ENCODE peak calls at places on chromosomes 3 and 15, in nine cellular contexts. V is activated T-cell treated with anti-CD3 and anti-CD28 coated beads for 1 hour; S is HTR-8/SVneo; Q is H7; C is HuH-7.5; Z is activated effector memory CD4-positive, alpha-beta T cell treated with anti-CD3 and anti-CD28 coated beads, Interleukin-2, amount 50 U/mL, for 16 hours; I is AG04449; D is left cardiac atrium; H is fibroblast of pulmonary artery. F is an unnamed sample.

GRCh38 chr3:3305087-3305486 is 125.6 kb upstream of the CRBN start:
- DNase-seq in H (no peak), D (no peak), I (no peak), Q (no peak), C (no peak), Z (no peak), V (no peak), S (no peak), F (no peak)

GRCh38 chr3:111284485-111285187 is 213.0 kb downstream of the NECTIN3 start:
- DNase-seq in I (no peak), V (no peak), Z (no peak), D (no peak), S (no peak), Q (no peak), C (no peak), H (no peak), F (no peak)

GRCh38 chr3:89474333-89475130 is 367.1 kb downstream of the EPHA3 start:
- DNase-seq in D (no peak), S (no peak), Q (no peak), C (no peak), V (no peak), I (no peak), Z (no peak), H (no peak), F (no peak)

GRCh38 chr15:27937873-27938272 is 161.2 kb downstream of the OCA2 start:
- DNase-seq in D (no peak), V (no peak), I (no peak), S (no peak), Q (no peak), Z (no peak), C (no peak), H (no peak), F (no peak)

GRCh38 chr3:10917176-10917575 is 75.4 kb upstream of the SLC6A1 start:
- DNase-seq in S (no peak), I (no peak), Z (no peak), D (no peak), H (no peak), Q (no peak), V (no peak), C (no peak), F (no peak)

GRCh38 chr3:51678186-51678585 is 7.1 kb downstream of the TEX264 start:
- DNase-seq in C (no peak), S (no peak), Q (no peak), Z (no peak), H (no peak), V (no peak), I (no peak), D (no peak), F (no peak)

GRCh38 chr15:71357967-71358366 is 242.7 kb downstream of the THSD4 start:
- DNase-seq in I (no peak), Z (no peak), Q (no peak), D (no peak), S (no peak), H (no peak), C (no peak), V (no peak), F (no peak)

GRCh38 chr15:90307661-90308060 is 42.2 kb downstream of the NGRN start:
- DNase-seq in H (no peak), Q (no peak), V (no peak), C (no peak), I (no peak), S (no peak), D (no peak), Z (no peak), F (no peak)

GRCh38 chr3:115190747-115191146 is 43.7 kb upstream of the ZBTB20 start:
- DNase-seq in H (no peak), I (no peak), V (no peak), Q (no peak), S (no peak), Z (no peak), D (no peak), C (no peak), F (no peak)

GRCh38 chr15:74695597-74696397 is at the start of gene EDC3:
- DNase-seq in S (peak), Q (peak), H (peak), C (peak), D (peak), V (peak), Z (peak), I (peak), F (no peak)

GRCh38 chr3:331881-332280 is 135.3 kb downstream of the CHL1 start:
- DNase-seq in V (no peak), I (no peak), C (no peak), S (no peak), Q (no peak), H (no peak), D (no peak), Z (no peak), F (no peak)

GRCh38 chr3:47762233-47762632 is 19.5 kb downstream of the SMARCC1 start:
- DNase-seq in Z (no peak), D (no peak), H (peak), C (no peak), I (no peak), Q (no peak), V (no peak), S (no peak), F (no peak)

GRCh38 chr15:34013746-34014145 is 25.3 kb downstream of the AVEN start:
- DNase-seq in H (no peak), Q (no peak), I (no peak), Z (no peak), S (no peak), C (no peak), D (no peak), V (no peak), F (no peak)

GRCh38 chr15:44193651-44194396 is 1.2 kb downstream of the FRMD5 start:
- DNase-seq in S (peak), Q (peak), Z (no peak), H (peak), V (no peak), D (no peak), I (no peak), C (no peak), F (no peak)

GRCh38 chr15:82999905-83000671 is 11.4 kb downstream of the C15orf40 start:
- DNase-seq in I (no peak), V (no peak), Z (no peak), C (peak), H (peak), S (peak), Q (peak), D (no peak), F (no peak)

GRCh38 chr15:69987492-69988482 is 109.9 kb downstream of the TLE3 start:
- DNase-seq in S (peak), Z (no peak), C (no peak), V (no peak), D (no peak), Q (peak), I (no peak), H (no peak), F (no peak)

GRCh38 chr3:133469140-133469731 is 69.4 kb downstream of the BFSP2 start:
- DNase-seq in Z (no peak), H (peak), C (peak), I (no peak), Q (no peak), V (no peak), D (peak), S (no peak), F (no peak)

GRCh38 chr3:56753206-56753605 is 48.5 kb downstream of the ARHGEF3 start:
- DNase-seq in Q (no peak), C (no peak), S (no peak), Z (no peak), I (no peak), D (no peak), H (peak), V (no peak), F (no peak)

GRCh38 chr15:64143276-64143675 is 8.3 kb upstream of the SNX22 start:
- DNase-seq in V (no peak), D (no peak), H (no peak), Q (peak), I (no peak), Z (no peak), C (no peak), S (no peak), F (no peak)

GRCh38 chr15:70653426-70653825 is 109.9 kb downstream of the UACA start:
- DNase-seq in I (no peak), Q (no peak), D (no peak), Z (no peak), S (no peak), H (no peak), V (no peak), C (no peak), F (no peak)

GRCh38 chr3:157573780-157574378 is 70.7 kb upstream of the VEPH1 start:
- DNase-seq in S (no peak), Z (no peak), V (no peak), C (no peak), I (no peak), D (no peak), Q (no peak), H (peak), F (no peak)

GRCh38 chr3:117218709-117219108 is 509.1 kb downstream of the TUSC7 start:
- DNase-seq in Z (no peak), H (no peak), Q (no peak), C (no peak), D (no peak), I (no peak), V (no peak), S (no peak), F (no peak)

GRCh38 chr3:39637807-39638206 is 170.3 kb downstream of the MOBP start:
- DNase-seq in Z (no peak), Q (no peak), C (no peak), D (no peak), S (peak), V (no peak), H (peak), I (no peak), F (no peak)

GRCh38 chr3:115792206-115792955 is 169.1 kb downstream of the GAP43 start:
- DNase-seq in Z (no peak), I (no peak), C (peak), H (no peak), S (no peak), V (no peak), Q (no peak), D (no peak), F (no peak)

GRCh38 chr3:20320489-20320888 is 134.5 kb upstream of the SGO1 start:
- DNase-seq in V (no peak), S (no peak), I (no peak), C (peak), Q (no peak), H (no peak), D (no peak), Z (no peak), F (no peak)

GRCh38 chr3:187558990-187559389 is 111.2 kb downstream of the SST start:
- DNase-seq in D (no peak), S (no peak), C (no peak), Q (no peak), V (no peak), I (no peak), Z (no peak), H (no peak), F (no peak)

GRCh38 chr3:33883538-33884203 is 85.2 kb downstream of the PDCD6IP start:
- DNase-seq in C (no peak), S (peak), Q (no peak), D (no peak), V (no peak), I (no peak), Z (no peak), H (peak), F (no peak)

GRCh38 chr15:66993090-66993489 is 72.3 kb upstream of the SMAD3 start:
- DNase-seq in Z (no peak), C (no peak), V (no peak), D (no peak), I (no peak), H (no peak), S (no peak), Q (no peak), F (no peak)

GRCh38 chr15:82852906-82853635 is 43.6 kb downstream of the WHAMM start:
- DNase-seq in I (no peak), C (no peak), V (no peak), Q (no peak), H (no peak), S (no peak), D (no peak), Z (peak), F (no peak)

GRCh38 chr3:128794788-128795649 is 69.0 kb downstream of the RAB7A start:
- DNase-seq in V (peak), I (no peak), H (peak), C (peak), D (peak), S (peak), Z (peak), Q (peak), F (no peak)

GRCh38 chr3:184615396-184615795 is 53.8 kb downstream of the EPHB3 start:
- DNase-seq in Z (no peak), I (no peak), S (no peak), Q (no peak), C (no peak), V (no peak), D (no peak), H (no peak), F (no peak)

GRCh38 chr3:126696701-126697267 is 7.3 kb upstream of the CHCHD6 start:
- DNase-seq in S (no peak), H (no peak), I (no peak), Z (no peak), Q (no peak), D (no peak), V (no peak), C (no peak), F (no peak)

F was measured in vagina.